ENCODE peak calls at places on chromosomes 6 and 20, in eight cellular contexts. E is HT1080; P is endothelial cell; O is GM06990; Z is AG09309; V is activated CD8-positive, alpha-beta memory T cell treated with anti-CD3 and anti-CD28 coated beads, Interleukin-2, amount 50 U/mL, for 48 hours; I is effector memory CD4-positive, alpha-beta T cell; R is stimulated activated naive B cell treated with anti-CD40 and anti-IgM and Interleukin-4, amounts not matched to agents 10 μg/mL and 1 μg/mL and 100 μg/mL, for 72 hours. D is an unnamed sample.

GRCh38 chr6:35804996-35805736 is at the start of gene LHFPL5:
- DNase-seq in I (no peak), O (no peak), P (peak), E (no peak), V (peak), Z (no peak), R (peak), D (peak)

GRCh38 chr6:12490904-12491571 is 200.9 kb downstream of the EDN1 start:
- DNase-seq in I (no peak), Z (peak), R (no peak), O (no peak), E (peak), P (no peak), V (no peak), D (no peak)

GRCh38 chr20:1242530-1242929 is 16.7 kb downstream of the RAD21L1 start:
- DNase-seq in I (no peak), P (no peak), Z (peak), E (peak), O (no peak), V (no peak), R (no peak), D (no peak)

GRCh38 chr6:132818404-132819359 is 4.3 kb downstream of the RPS12 start:
- DNase-seq in P (no peak), V (peak), I (no peak), Z (no peak), E (peak), O (no peak), R (no peak), D (no peak)

GRCh38 chr6:35185302-35185681 is 28.5 kb upstream of the SCUBE3 start:
- DNase-seq in V (no peak), E (peak), I (no peak), Z (no peak), R (no peak), O (no peak), P (peak), D (no peak)

GRCh38 chr20:6057139-6057538 is 3.3 kb upstream of the LRRN4 start:
- DNase-seq in Z (no peak), P (no peak), R (no peak), I (no peak), V (no peak), O (no peak), E (no peak), D (no peak)

GRCh38 chr6:55276745-55277627 is 50.3 kb upstream of the GFRAL start:
- DNase-seq in P (peak), V (no peak), Z (peak), O (peak), E (peak), I (no peak), R (no peak), D (peak)

GRCh38 chr6:167107787-167108186 is 15.1 kb upstream of the CCR6 start:
- DNase-seq in V (no peak), I (no peak), O (no peak), P (no peak), E (no peak), Z (no peak), R (no peak), D (no peak)

GRCh38 chr6:43903739-43904290 is 133.8 kb downstream of the VEGFA start:
- DNase-seq in O (no peak), V (no peak), Z (no peak), R (no peak), I (no peak), P (no peak), E (no peak), D (no peak)

GRCh38 chr6:161463061-161463460 is 189.2 kb upstream of the AGPAT4 start:
- DNase-seq in I (no peak), V (no peak), E (no peak), O (no peak), R (no peak), P (no peak), Z (no peak), D (no peak)

GRCh38 chr20:61874421-61875068 is 191.1 kb downstream of the TAF4 start:
- DNase-seq in P (peak), Z (peak), O (no peak), R (no peak), E (peak), V (no peak), I (no peak), D (no peak)

GRCh38 chr6:163239572-163240340 is 174.8 kb upstream of the QKI start:
- DNase-seq in V (no peak), P (no peak), E (no peak), I (no peak), Z (no peak), O (no peak), R (no peak), D (no peak)

GRCh38 chr6:90469906-90470305 is 117.0 kb downstream of the MAP3K7 start:
- DNase-seq in P (no peak), V (no peak), R (no peak), O (no peak), E (no peak), I (no peak), Z (no peak), D (no peak)

D was measured in GM20000.